ENCODE peak calls at places on chromosomes 4 and X, in eight cellular contexts. M is pancreas, U is IMR-90, Z is natural killer cell, H is astrocyte, C is astrocyte of the spinal cord, D is ascending aorta, T is type B pancreatic cell. R is an unnamed sample.

GRCh38 chr4:76198411-76199237 is 15.0 kb downstream of the SCARB2 start:
- DNase-seq in T (no peak), H (peak), Z (no peak), C (peak), U (peak), M (no peak), D (no peak), R (peak)

GRCh38 chr4:119314356-119314755 is 7.6 kb downstream of the FABP2 start:
- DNase-seq in T (no peak), Z (no peak), D (no peak), C (peak), U (peak), H (peak), M (no peak), R (peak)

GRCh38 chrX:69126642-69127041 is 38.6 kb downstream of the PJA1 start:
- DNase-seq in M (no peak), T (no peak), U (no peak), C (no peak), Z (no peak), D (no peak), H (no peak), R (no peak)

GRCh38 chrX:47243351-47243750 is 10.5 kb downstream of the USP11 start:
- DNase-seq in H (no peak), D (no peak), Z (no peak), T (no peak), C (no peak), U (no peak), M (no peak), R (no peak)

GRCh38 chr4:119729815-119730643 is 101.4 kb upstream of the PDE5A start:
- DNase-seq in U (peak), H (peak), T (no peak), D (peak), M (no peak), C (peak), Z (no peak), R (peak)

GRCh38 chr4:22744478-22745062 is 51.8 kb downstream of the GBA3 start:
- DNase-seq in T (no peak), D (no peak), C (no peak), H (no peak), M (no peak), Z (no peak), U (no peak), R (no peak)

GRCh38 chrX:1448793-1449580 is 3.7 kb downstream of the ASMTL start:
- DNase-seq in M (no peak), H (no peak), Z (no peak), U (no peak), C (no peak), T (peak), D (no peak), R (no peak)

GRCh38 chr4:136847881-136848621 is 684.2 kb downstream of the PCDH18 start:
- DNase-seq in Z (no peak), M (no peak), U (no peak), C (no peak), H (no peak), T (no peak), D (no peak), R (no peak)

GRCh38 chrX:140123446-140123845 is 158.1 kb upstream of the CXorf66 start:
- DNase-seq in D (no peak), M (no peak), Z (no peak), C (peak), T (no peak), U (no peak), H (no peak), R (no peak)

GRCh38 chr4:122930877-122931276 is 8.5 kb upstream of the NUDT6 start:
- DNase-seq in M (no peak), U (peak), H (no peak), D (no peak), T (no peak), Z (no peak), C (peak), R (no peak)

GRCh38 chrX:39451061-39451460 is 646.7 kb downstream of the BCOR start:
- DNase-seq in C (no peak), M (no peak), Z (no peak), H (no peak), D (no peak), T (no peak), U (no peak), R (no peak)

GRCh38 chr4:138868562-138868961 is 147.0 kb upstream of the NOCT start:
- DNase-seq in H (peak), T (no peak), D (no peak), C (peak), Z (no peak), U (peak), M (no peak), R (no peak)

GRCh38 chrX:110383414-110383813 is 24.8 kb downstream of the RTL9 start:
- DNase-seq in H (peak), Z (no peak), T (no peak), D (no peak), C (peak), U (peak), M (no peak), R (peak)

GRCh38 chr4:154807042-154807630 is 26.1 kb downstream of the RBM46 start:
- DNase-seq in H (peak), C (peak), Z (no peak), M (no peak), U (peak), D (no peak), T (no peak), R (peak)
- TF ChIP-seq CTCF in H (peak), C (peak), Z (no peak), M (peak), U (peak), D (no peak), T (peak), R (peak)

DNA sequence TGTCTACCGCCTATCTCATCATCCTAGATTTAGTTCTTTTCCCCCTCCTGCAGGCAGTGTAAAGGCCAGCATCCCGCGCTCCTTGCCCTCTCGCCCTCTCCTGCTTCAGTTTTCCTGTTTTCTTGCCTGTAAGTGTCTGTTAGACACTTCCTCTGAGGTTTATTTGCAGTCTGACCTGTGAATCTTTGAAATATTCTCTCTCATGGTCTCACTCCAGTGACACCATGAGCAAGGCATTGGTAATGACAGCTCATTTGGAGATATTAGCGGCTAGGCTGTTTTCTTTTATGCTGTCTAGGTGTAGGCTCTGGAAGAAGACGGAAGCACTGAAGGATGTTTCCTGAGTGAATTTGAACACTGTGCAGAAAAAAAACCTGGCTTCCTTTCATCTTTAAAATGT is 179.6 kb downstream of the KDR start:
- DNase-seq in T (no peak), U (no peak), Z (no peak), H (no peak), C (no peak), M (no peak), D (no peak), R (no peak)
- TF ChIP-seq CTCF in T (no peak), U (no peak), Z (peak), H (no peak), C (peak), M (no peak), D (no peak), R (no peak)

DNA sequence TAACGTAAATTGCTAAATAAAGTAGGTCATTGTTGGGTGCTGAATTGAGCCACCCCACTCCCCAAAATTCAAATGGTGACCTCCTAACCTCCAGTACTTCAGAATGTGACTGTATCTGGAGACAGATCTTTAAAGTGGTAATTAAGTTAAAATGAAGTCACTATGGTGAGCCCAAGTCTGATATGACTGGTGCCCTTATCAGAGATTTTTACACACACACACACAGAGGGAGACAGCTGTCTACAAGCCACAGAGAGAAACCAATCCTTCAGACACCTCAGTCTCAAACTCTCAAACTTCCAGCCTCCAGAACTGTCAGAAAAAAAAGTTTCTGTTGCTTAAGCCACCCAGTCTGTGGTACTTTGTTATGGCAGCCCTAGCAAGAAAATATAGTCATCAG is 879.2 kb upstream of the INTU start:
- DNase-seq in C (no peak), U (no peak), Z (no peak), D (no peak), M (no peak), H (no peak), T (no peak), R (no peak)
- TF ChIP-seq CTCF in C (no peak), U (no peak), Z (no peak), D (no peak), M (no peak), H (no peak), T (no peak), R (no peak)

DNA sequence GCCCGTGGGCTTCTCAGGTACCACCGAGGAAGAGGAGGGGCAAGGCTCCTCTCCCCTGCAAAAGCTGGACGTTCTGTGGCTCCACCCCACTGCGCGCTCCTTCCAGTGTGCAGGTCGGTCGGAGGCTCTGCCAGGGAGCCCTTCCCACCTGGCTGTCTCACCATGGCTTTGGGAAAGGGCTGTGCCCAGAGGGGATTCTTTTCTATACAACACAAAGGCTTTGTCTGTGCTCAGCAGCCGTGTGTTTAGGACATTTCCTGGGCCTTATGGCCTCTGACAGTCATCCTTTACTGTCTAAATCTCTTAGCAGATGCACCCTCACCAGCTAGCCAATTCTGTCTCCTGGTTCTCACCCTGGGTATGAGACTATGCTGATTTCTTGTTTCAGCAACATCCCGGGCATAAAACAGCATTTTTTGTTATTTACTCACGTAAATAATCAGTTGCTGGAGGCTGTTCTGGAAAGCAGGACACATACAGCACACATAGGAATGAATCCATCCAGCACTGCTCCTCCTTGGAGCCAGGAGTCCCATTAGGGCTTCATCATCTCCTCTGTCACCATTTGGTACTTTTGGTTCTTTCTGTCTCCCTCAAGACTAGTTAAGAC is 20.4 kb upstream of the ATXN3L start:
- DNase-seq in U (peak), C (no peak), H (no peak), Z (no peak), D (no peak), M (no peak), T (no peak), R (peak)
- TF ChIP-seq CTCF in U (no peak), C (no peak), H (no peak), Z (no peak), D (no peak), M (no peak), T (no peak), R (no peak)

DNA sequence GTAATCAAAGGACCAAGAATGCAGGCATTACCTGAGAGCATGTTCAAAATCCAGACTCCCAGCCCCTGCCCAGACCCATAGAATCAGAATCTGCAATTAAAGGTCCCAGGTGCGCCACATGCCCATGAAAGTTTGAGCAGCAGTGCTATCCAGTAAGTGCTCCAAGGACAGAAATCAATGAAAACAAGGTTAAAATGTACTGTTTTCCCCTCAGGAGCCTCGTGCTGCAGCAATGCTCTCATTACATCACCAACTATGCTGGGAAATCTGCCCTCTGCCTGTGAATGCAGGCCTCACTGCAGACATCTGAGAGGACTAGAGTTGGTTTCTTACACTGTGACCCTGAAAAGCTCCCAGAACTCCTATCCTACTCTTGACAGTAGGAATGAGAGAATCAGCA is 21.1 kb downstream of the ANXA5 start:
- DNase-seq in H (no peak), U (peak), Z (no peak), C (peak), D (no peak), M (no peak), T (no peak), R (peak)
- TF ChIP-seq CTCF in H (peak), U (peak), Z (no peak), C (peak), D (no peak), M (no peak), T (no peak), R (peak)

GRCh38 chr4:95499176-95499760 is 49.5 kb downstream of the UNC5C start:
- DNase-seq in M (no peak), U (no peak), C (no peak), D (no peak), H (no peak), T (no peak), Z (no peak), R (no peak)
- TF ChIP-seq CTCF in M (no peak), U (no peak), C (no peak), D (no peak), H (no peak), T (no peak), Z (no peak), R (no peak)

GRCh38 chrX:93594780-93595179 is 78.6 kb downstream of the NAP1L3 start:
- DNase-seq in M (no peak), C (no peak), U (no peak), T (no peak), H (no peak), Z (no peak), D (no peak), R (no peak)

GRCh38 chrX:93585661-93586060 is 87.7 kb downstream of the NAP1L3 start:
- DNase-seq in U (no peak), D (no peak), M (no peak), Z (no peak), H (no peak), T (no peak), C (no peak), R (no peak)

DNA sequence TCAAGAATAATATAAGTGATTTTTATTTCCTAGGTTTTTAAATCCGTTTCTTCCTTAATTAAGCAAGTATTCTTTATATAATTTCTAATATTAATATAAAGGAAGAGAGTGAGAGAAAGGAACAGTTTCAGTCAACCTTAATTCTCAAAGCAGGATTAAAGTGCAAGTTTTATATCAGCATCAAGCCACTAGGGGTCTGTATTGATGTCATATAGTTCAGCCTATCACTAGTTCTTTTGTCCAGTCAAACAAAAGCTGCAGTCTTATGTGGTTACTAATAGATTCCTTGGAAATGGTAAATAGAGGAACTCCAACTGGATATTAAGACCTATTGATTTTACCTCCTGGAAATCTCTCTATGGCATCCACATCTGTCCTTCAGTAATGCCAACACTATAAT is 82.0 kb downstream of the NAP1L3 start:
- DNase-seq in C (no peak), U (no peak), D (no peak), T (no peak), Z (no peak), M (no peak), H (no peak), R (no peak)
- TF ChIP-seq CTCF in C (no peak), U (no peak), D (no peak), T (peak), Z (no peak), M (no peak), H (no peak), R (no peak)

GRCh38 chr4:107153228-107153627 is 117.1 kb upstream of the DKK2 start:
- DNase-seq in T (no peak), D (no peak), Z (no peak), H (no peak), M (no peak), C (no peak), U (no peak), R (peak)
- TF ChIP-seq CTCF in T (peak), D (no peak), Z (no peak), H (peak), M (no peak), C (peak), U (no peak), R (peak)

DNA sequence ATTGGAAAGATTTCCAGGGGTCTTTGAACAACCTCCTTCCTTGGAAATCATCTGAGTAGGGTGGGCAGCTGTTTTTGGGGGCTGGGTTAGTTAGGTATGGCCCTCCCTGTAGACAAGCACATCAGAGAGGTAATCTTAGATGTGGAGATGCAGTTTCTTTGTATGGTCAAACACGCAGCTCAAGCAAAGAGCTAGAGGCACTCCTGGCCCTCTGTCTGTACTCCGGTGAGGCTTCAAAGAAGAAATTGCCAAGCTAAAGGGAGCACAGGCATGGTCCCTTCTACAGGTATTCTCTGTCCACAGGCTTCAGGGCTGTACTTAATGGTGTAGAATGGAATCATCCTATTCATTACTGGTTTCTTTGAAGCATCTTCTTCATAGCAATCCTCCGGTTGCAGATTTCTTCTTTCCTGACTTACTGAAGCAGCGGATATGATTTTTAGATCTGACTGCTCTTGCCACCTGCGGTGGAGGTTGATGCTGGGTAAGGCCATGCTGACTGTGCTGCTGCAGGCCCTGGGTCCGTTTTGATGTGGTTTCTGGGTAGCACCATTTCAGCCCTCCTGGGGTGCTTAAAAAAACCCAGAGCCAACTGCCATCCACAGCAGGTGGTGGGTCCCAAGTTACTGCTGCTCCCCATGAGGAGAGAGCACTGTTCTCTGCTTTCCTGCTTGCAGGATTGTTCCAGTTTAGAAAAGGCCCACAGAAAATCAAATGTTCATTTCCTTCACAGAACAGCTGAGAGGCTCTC is 318.9 kb upstream of the GATB start:
- DNase-seq in T (no peak), D (no peak), Z (no peak), C (no peak), H (no peak), M (no peak), U (no peak), R (no peak)
- TF ChIP-seq CTCF in T (no peak), D (no peak), Z (no peak), C (no peak), H (no peak), M (no peak), U (no peak), R (no peak)